ENCODE peak calls at places on chromosomes 7 and 10, in six cellular contexts. I is HepG2, G is breast epithelium, W is endothelial cell of umbilical vein, E is HCT116, J is stomach. P is an unnamed sample.

GRCh38 chr10:50622497-50623298 is 1.1 kb downstream of the SGMS1 start:
- DNase-seq in E (no peak), W (peak), I (no peak), G (no peak), J (peak), P (peak)

GRCh38 chr7:128215739-128216138 is 25.3 kb upstream of the LEP start:
- DNase-seq in I (no peak), G (no peak), E (no peak), J (no peak), W (no peak), P (no peak)

GRCh38 chr7:66627151-66627681 is 1.5 kb upstream of the KCTD7 start:
- DNase-seq in W (no peak), J (no peak), E (no peak), G (no peak), I (no peak), P (no peak)

GRCh38 chr7:99002146-99002826 is 124.0 kb downstream of the TRRAP start:
- DNase-seq in J (no peak), W (no peak), I (no peak), G (no peak), E (no peak), P (no peak)

GRCh38 chr7:154794147-154794780 is 208.7 kb downstream of the PAXIP1 start:
- DNase-seq in W (no peak), I (no peak), E (no peak), J (peak), G (no peak), P (no peak)

GRCh38 chr7:103299660-103300059 is 2.4 kb downstream of the PMPCB start:
- DNase-seq in I (no peak), G (no peak), J (no peak), E (no peak), W (no peak), P (no peak)

GRCh38 chr10:98967601-98968000 is 268.1 kb downstream of the HPSE2 start:
- DNase-seq in G (no peak), J (no peak), W (no peak), E (no peak), I (no peak), P (no peak)

GRCh38 chr7:120407015-120407414 is 134.0 kb downstream of the KCND2 start:
- DNase-seq in G (no peak), J (no peak), W (no peak), I (no peak), E (no peak), P (no peak)

GRCh38 chr7:66255533-66256100 is 50.5 kb downstream of the TPST1 start:
- DNase-seq in I (no peak), G (no peak), E (no peak), J (no peak), W (no peak), P (no peak)

GRCh38 chr7:2689951-2690705 is 2.1 kb downstream of the AMZ1 start:
- DNase-seq in G (no peak), I (no peak), W (no peak), E (no peak), J (no peak), P (no peak)

GRCh38 chr10:90051474-90051873 is 350.1 kb downstream of the KIF20B start:
- DNase-seq in G (no peak), I (no peak), W (no peak), E (no peak), J (no peak), P (peak)

GRCh38 chr10:7876541-7877127 is 58.3 kb downstream of the TAF3 start:
- DNase-seq in J (no peak), G (no peak), E (no peak), I (no peak), W (peak), P (no peak)

GRCh38 chr7:40918701-40919271 is 784.0 kb downstream of the SUGCT start:
- DNase-seq in G (no peak), W (no peak), E (no peak), J (no peak), I (no peak), P (no peak)

GRCh38 chr7:47254081-47255006 is 327.6 kb downstream of the TNS3 start:
- DNase-seq in J (peak), W (peak), G (peak), E (no peak), I (peak), P (peak)

GRCh38 chr7:80942261-80943041 is 23.6 kb upstream of the SEMA3C start:
- DNase-seq in I (peak), E (peak), W (peak), G (peak), J (peak), P (no peak)

GRCh38 chr7:137934941-137935848 is 66.7 kb downstream of the CREB3L2 start:
- DNase-seq in I (no peak), E (no peak), J (no peak), G (no peak), W (peak), P (no peak)

GRCh38 chr10:17348111-17349008 is 106.0 kb downstream of the ST8SIA6 start:
- DNase-seq in J (no peak), W (peak), I (no peak), E (peak), G (peak), P (no peak)

GRCh38 chr7:101736077-101736476 is 81.3 kb upstream of the CUX1 start:
- DNase-seq in W (no peak), E (no peak), G (no peak), I (no peak), J (no peak), P (no peak)

GRCh38 chr10:129760003-129760315 is 204.1 kb downstream of the EBF3 start:
- DNase-seq in E (no peak), W (no peak), I (no peak), G (peak), J (peak), P (peak)

GRCh38 chr10:117386805-117387204 is 11.6 kb upstream of the PDZD8 start:
- DNase-seq in W (no peak), E (no peak), I (no peak), J (no peak), G (no peak), P (no peak)

GRCh38 chr10:127813290-127813689 is 76.3 kb downstream of the FOXI2 start:
- DNase-seq in W (peak), E (peak), J (no peak), G (no peak), I (no peak), P (no peak)

GRCh38 chr10:42428534-42428933 is 209.8 kb downstream of the ZNF33B start:
- DNase-seq in E (peak), W (no peak), G (no peak), J (no peak), I (peak), P (no peak)

GRCh38 chr7:87369216-87369615 is 23.8 kb downstream of the CROT start:
- DNase-seq in G (no peak), E (no peak), I (no peak), J (no peak), W (no peak), P (no peak)

GRCh38 chr7:139753693-139754111 is 24.1 kb downstream of the HIPK2 start:
- DNase-seq in W (no peak), E (no peak), G (no peak), J (no peak), I (no peak), P (no peak)

GRCh38 chr10:121927361-121927840 is 430 bp downstream of the ATE1 start:
- DNase-seq in W (no peak), I (peak), E (peak), J (peak), G (no peak), P (no peak)

GRCh38 chr7:134778941-134779740 is at the start of gene CALD1:
- DNase-seq in E (peak), W (peak), G (peak), J (peak), I (peak), P (no peak)

GRCh38 chr7:130595986-130596385 is 72.6 kb downstream of the COPG2 start:
- DNase-seq in E (no peak), I (no peak), J (no peak), W (no peak), G (no peak), P (no peak)

GRCh38 chr7:28128608-28129007 is 52.0 kb downstream of the JAZF1 start:
- DNase-seq in W (peak), J (no peak), E (no peak), G (no peak), I (no peak), P (no peak)

GRCh38 chr7:157916946-157917670 is 580.3 kb downstream of the DNAJB6 start:
- DNase-seq in E (no peak), J (no peak), I (no peak), G (no peak), W (no peak), P (no peak)

GRCh38 chr7:24192053-24192452 is 91.9 kb upstream of the NPY start:
- DNase-seq in J (no peak), G (no peak), I (no peak), E (no peak), W (no peak), P (no peak)

GRCh38 chr10:75606203-75606779 is 174.9 kb downstream of the LRMDA start:
- DNase-seq in I (peak), J (no peak), W (no peak), G (no peak), E (no peak), P (no peak)

GRCh38 chr7:1454471-1455065 is 4.7 kb downstream of the MICALL2 start:
- DNase-seq in E (no peak), G (no peak), W (no peak), J (peak), I (no peak), P (no peak)

GRCh38 chr7:24971333-24972165 is 8.4 kb downstream of the OSBPL3 start:
- DNase-seq in E (peak), G (no peak), J (no peak), I (peak), W (peak), P (no peak)

GRCh38 chr10:100339236-100339635 is 7.8 kb upstream of the SCD start:
- DNase-seq in G (no peak), I (no peak), E (no peak), W (no peak), J (no peak), P (no peak)

GRCh38 chr10:86635402-86635801 is 18.9 kb upstream of the OPN4 start:
- DNase-seq in J (no peak), E (no peak), I (no peak), G (no peak), W (no peak), P (no peak)

GRCh38 chr7:74401137-74401859 is 52.4 kb upstream of the GTF2IRD1 start:
- DNase-seq in I (peak), E (peak), J (peak), G (peak), W (peak), P (peak)

GRCh38 chr10:15168296-15168780 is at the start of gene NMT2:
- DNase-seq in W (peak), E (peak), J (no peak), G (peak), I (peak), P (peak)

GRCh38 chr10:14879801-14880193 is 1.1 kb downstream of the SUV39H2 start:
- DNase-seq in E (no peak), G (no peak), W (peak), J (no peak), I (no peak), P (no peak)

GRCh38 chr10:46544989-46545791 is 11.3 kb downstream of the GPRIN2 start:
- DNase-seq in E (peak), W (no peak), J (peak), I (no peak), G (no peak), P (peak)
- TF ChIP-seq CTCF in E (peak), W (peak), J (no peak), I (peak), G (peak), P (peak)

GRCh38 chr7:43589728-43590127 is 6.8 kb downstream of the STK17A start:
- DNase-seq in G (no peak), I (no peak), J (no peak), E (no peak), W (no peak), P (no peak)

GRCh38 chr7:43590862-43591550 is 8.1 kb downstream of the STK17A start:
- DNase-seq in W (no peak), G (no peak), I (no peak), E (no peak), J (no peak), P (no peak)

GRCh38 chr7:43592321-43592720 is 9.4 kb downstream of the STK17A start:
- DNase-seq in I (no peak), J (no peak), G (no peak), W (no peak), E (no peak), P (no peak)

GRCh38 chr7:43593010-43593409 is 10.1 kb downstream of the STK17A start:
- DNase-seq in E (no peak), G (no peak), I (no peak), W (no peak), J (no peak), P (no peak)

DNA sequence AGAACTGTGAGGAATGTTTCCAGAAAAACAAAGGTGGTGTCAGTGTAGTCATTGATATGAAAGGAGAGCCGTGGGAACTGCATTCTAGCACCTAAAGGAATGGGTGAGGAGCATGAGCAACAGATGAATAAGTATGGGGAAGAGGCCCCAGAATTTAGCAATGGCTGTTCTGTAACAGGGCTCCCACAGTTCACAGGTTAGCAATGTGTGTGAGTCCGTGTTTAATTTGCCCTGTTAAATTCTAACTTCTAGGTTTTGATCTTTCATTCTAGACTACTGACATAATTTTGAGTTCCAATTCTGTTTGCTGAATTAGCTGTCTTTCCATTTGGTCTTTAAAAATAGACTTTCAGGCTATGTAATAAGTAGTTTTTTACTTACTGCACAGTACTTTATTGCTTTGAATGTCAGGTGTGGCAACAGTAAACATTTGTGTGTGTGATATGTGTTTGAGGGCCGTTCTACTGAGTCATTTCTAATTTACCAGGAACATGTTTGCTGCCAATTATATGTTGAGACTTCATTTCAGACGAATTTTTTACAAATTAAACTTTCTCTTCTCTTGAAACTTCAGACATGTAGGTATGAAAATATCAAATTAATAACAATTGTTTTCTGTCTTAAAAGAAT is 8.8 kb downstream of the STK17A start:
- DNase-seq in E (no peak), G (no peak), I (peak), J (no peak), W (peak), P (no peak)
- TF ChIP-seq POLR2AphosphoS5 in E (no peak), G (no peak), I (no peak), J (no peak), W (no peak), P (no peak)

DNA sequence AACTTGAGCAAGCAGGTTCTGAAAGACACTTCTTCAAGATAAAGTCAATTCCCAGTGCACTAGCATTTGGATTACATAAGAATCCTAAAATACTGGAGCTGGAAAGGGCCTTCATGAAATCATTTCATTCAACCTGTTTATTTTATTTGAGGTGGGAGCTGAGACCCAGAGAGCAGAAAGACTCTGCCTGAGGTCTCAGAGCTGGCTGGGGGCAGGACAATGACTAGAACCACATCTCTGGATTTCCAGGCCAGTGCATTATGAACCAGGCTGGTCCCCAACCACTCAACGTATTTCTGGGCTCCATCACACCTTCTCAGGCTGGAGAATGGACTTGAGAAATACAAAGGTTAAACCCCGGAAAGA is 8.4 kb downstream of the ANXA11 start:
- DNase-seq in G (no peak), I (no peak), W (no peak), J (no peak), E (no peak), P (no peak)
- H3K27ac ChIP-seq in G (peak), I (peak), W (peak), J (peak), E (peak), P (no peak)

DNA sequence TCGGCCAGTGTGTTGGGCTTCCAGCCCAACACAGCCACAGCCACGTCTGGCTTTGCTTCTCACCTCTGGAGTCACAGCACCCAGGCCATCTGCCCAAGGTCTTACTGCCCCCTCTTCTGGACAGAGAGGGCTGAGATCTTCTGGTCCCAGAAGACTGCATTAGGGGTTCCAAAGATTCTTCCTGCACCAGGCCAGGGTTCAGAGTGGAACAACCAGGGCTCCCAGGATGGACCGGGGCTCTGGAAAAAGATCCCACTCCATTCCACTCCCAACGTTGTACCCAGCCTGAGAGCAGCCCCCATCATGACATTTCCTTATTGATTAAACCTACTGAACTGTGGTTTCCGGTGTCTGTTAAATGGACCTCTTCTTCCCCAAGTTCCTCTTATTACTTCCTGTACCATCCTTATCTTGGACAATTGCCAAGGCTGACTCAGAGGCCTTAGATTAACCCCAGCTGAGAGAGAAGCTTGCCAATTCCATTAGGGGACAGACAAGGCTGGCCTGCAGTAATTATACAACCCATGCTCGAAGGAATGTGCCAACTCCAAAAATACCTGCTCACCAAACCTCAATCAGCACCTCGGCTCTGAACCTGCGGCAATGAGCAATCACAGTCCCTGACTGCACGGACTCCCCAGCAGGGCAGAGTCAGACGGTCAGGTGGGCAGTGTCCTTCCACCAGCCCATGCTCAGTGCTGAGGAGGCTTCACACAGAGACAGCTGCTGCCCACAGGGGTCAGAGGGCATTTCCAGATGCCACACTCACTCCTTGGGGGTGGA is 47.9 kb upstream of the NPFFR1 start:
- DNase-seq in G (no peak), I (peak), J (peak), W (peak), E (peak), P (peak)
- TF ChIP-seq CTCF in G (peak), I (peak), J (no peak), W (peak), E (peak), P (peak)

GRCh38 chr10:28533571-28534304 is 820 bp downstream of the WAC start:
- DNase-seq in E (no peak), W (peak), J (peak), I (peak), G (peak), P (peak)

GRCh38 chr10:28533315-28533564 is 322 bp downstream of the WAC start:
- DNase-seq in I (no peak), E (no peak), G (no peak), J (no peak), W (no peak), P (no peak)

GRCh38 chr10:28530751-28531150 is 2.2 kb upstream of the WAC start:
- DNase-seq in I (peak), W (no peak), J (no peak), E (no peak), G (no peak), P (no peak)

GRCh38 chr10:28532223-28532508 is 752 bp upstream of the WAC start:
- DNase-seq in G (peak), W (no peak), E (no peak), I (peak), J (no peak), P (no peak)

GRCh38 chr10:28532509-28533314 is at the start of gene WAC:
- DNase-seq in G (peak), I (peak), W (peak), E (peak), J (peak), P (peak)
- TF ChIP-seq POLR2AphosphoS5 in G (peak), I (peak), W (peak), E (peak), J (peak), P (peak)

DNA sequence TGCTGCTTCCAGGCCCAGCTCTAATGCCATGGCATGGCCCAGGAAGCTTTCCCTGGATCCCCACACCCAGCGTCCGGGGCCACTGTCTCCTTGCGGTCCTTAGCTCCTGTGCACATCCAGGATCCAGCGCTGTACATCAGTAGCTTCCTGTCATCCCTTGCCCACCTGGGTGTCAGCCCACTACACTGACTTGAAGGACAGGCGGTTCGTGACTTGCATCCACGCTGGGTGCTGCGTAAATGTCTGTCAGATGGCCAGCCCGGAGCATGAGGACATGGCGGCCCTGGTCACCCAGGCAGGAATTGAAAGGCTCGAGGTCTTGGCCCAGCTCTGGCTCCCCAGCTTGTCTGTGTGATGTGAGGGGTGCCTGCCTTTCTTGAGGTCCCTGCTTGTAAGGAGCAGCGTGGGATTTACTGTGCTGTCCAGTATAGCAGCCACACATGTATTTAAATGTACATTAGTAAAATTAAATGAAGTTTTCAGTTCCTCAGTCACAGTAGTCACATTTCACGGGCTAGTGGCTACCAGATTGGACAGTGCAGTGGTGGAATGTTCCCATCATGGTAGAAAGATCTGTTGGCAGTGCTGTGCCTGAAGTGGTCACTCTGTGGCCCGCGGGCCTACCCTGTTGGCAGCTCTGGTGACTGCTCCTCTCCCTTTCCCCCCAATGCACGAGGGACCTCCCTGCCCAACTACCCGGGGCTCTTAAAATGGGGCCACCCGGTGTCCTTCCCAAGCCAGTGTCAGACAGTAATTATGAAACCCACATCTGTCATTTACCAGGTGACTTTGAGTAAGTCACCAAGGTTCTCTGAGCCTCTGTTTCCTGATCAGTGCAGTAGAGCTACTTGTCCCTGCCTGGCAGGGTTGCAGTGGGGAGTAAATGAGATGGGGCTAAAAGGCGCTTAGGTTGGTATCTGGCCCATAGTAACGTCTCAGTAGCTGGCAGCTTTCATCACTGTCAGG is 97.8 kb upstream of the PPIF start:
- DNase-seq in I (no peak), G (no peak), J (no peak), E (no peak), W (no peak), P (no peak)
- H3K27ac ChIP-seq in I (no peak), G (peak), J (peak), E (no peak), W (no peak), P (peak)

GRCh38 chr7:108384721-108385483 is 71.3 kb downstream of the NRCAM start:
- DNase-seq in G (no peak), J (no peak), I (no peak), E (no peak), W (no peak), P (no peak)
- TF ChIP-seq CTCF in G (no peak), J (no peak), I (peak), E (peak), W (no peak), P (no peak)